ENCODE peak calls at places on chromosomes 2 and 18, in five cellular contexts. G is upper lobe of right lung, R is astrocyte, W is stomach, T is MCF 10A. C is an unnamed sample.

GRCh38 chr18:12691021-12691420 is 11.5 kb downstream of the CEP76 start:
- DNase-seq in G (no peak), R (no peak), W (no peak), T (no peak), C (no peak)

GRCh38 chr18:48613589-48613988 is 74.8 kb downstream of the CTIF start:
- DNase-seq in G (no peak), R (no peak), W (no peak), T (no peak), C (no peak)

GRCh38 chr2:43376523-43377198 is 150.3 kb upstream of the ZFP36L2 start:
- DNase-seq in G (no peak), R (no peak), W (no peak), T (no peak), C (no peak)

GRCh38 chr18:48539406-48540328 is 836 bp downstream of the CTIF start:
- DNase-seq in G (peak), R (peak), W (peak), T (peak), C (peak)

GRCh38 chr18:9516437-9517064 is 41.2 kb downstream of the RALBP1 start:
- DNase-seq in G (no peak), R (peak), W (no peak), T (peak), C (no peak)

GRCh38 chr2:70523996-70524965 is 29.3 kb downstream of the TGFA start:
- DNase-seq in G (peak), R (peak), W (peak), T (peak), C (no peak)

GRCh38 chr2:191618046-191618788 is 59.7 kb upstream of the NABP1 start:
- DNase-seq in G (no peak), R (no peak), W (no peak), T (no peak), C (no peak)

GRCh38 chr2:20141056-20141762 is 83.7 kb downstream of the SDC1 start:
- DNase-seq in G (peak), R (peak), W (peak), T (peak), C (no peak)

GRCh38 chr2:18825856-18826255 is 236.5 kb upstream of the NT5C1B start:
- DNase-seq in G (no peak), R (no peak), W (no peak), T (no peak), C (no peak)

GRCh38 chr18:58113337-58113736 is 69.3 kb downstream of the NEDD4L start:
- DNase-seq in G (no peak), R (no peak), W (no peak), T (no peak), C (no peak)

GRCh38 chr18:29145993-29146539 is 969.1 kb upstream of the CDH2 start:
- DNase-seq in G (no peak), R (no peak), W (no peak), T (no peak), C (no peak)

GRCh38 chr2:218882463-218882821 is 1.8 kb downstream of the WNT10A start:
- DNase-seq in G (no peak), R (no peak), W (no peak), T (no peak), C (no peak)

GRCh38 chr2:30511122-30512083 is 64.4 kb downstream of the LCLAT1 start:
- DNase-seq in G (no peak), R (peak), W (no peak), T (peak), C (no peak)

GRCh38 chr2:186569906-186570305 is 19.9 kb upstream of the ITGAV start:
- DNase-seq in G (no peak), R (peak), W (no peak), T (no peak), C (no peak)

GRCh38 chr2:149422337-149422990 is 92.1 kb downstream of the LYPD6 start:
- DNase-seq in G (no peak), R (peak), W (no peak), T (peak), C (no peak)

GRCh38 chr18:8705941-8706544 is 687 bp downstream of the MTCL1 start:
- DNase-seq in G (peak), R (no peak), W (no peak), T (no peak), C (peak)

GRCh38 chr2:20635698-20636584 is 15.0 kb downstream of the HS1BP3 start:
- DNase-seq in G (peak), R (no peak), W (peak), T (peak), C (peak)

GRCh38 chr2:24491626-24492282 is 700 bp downstream of the NCOA1 start:
- DNase-seq in G (peak), R (peak), W (peak), T (no peak), C (peak)

GRCh38 chr2:24489465-24489864 is 1.6 kb upstream of the NCOA1 start:
- DNase-seq in G (no peak), R (no peak), W (no peak), T (no peak), C (no peak)

GRCh38 chr2:24489942-24490673 is 946 bp upstream of the NCOA1 start:
- DNase-seq in G (no peak), R (peak), W (no peak), T (peak), C (no peak)

GRCh38 chr2:24492283-24493272 is 1.5 kb downstream of the NCOA1 start:
- DNase-seq in G (no peak), R (peak), W (no peak), T (no peak), C (no peak)

GRCh38 chr2:24490674-24491625 is at the start of gene NCOA1:
- DNase-seq in G (peak), R (peak), W (peak), T (peak), C (peak)
- TF ChIP-seq CTCF in G (no peak), R (no peak), W (no peak), T (no peak), C (peak)

GRCh38 chr2:237165405-237166276 is 80.0 kb downstream of the COPS8 start:
- DNase-seq in G (no peak), R (no peak), W (no peak), T (peak), C (no peak)
- TF ChIP-seq CTCF in G (peak), R (peak), W (peak), T (peak), C (peak)

DNA sequence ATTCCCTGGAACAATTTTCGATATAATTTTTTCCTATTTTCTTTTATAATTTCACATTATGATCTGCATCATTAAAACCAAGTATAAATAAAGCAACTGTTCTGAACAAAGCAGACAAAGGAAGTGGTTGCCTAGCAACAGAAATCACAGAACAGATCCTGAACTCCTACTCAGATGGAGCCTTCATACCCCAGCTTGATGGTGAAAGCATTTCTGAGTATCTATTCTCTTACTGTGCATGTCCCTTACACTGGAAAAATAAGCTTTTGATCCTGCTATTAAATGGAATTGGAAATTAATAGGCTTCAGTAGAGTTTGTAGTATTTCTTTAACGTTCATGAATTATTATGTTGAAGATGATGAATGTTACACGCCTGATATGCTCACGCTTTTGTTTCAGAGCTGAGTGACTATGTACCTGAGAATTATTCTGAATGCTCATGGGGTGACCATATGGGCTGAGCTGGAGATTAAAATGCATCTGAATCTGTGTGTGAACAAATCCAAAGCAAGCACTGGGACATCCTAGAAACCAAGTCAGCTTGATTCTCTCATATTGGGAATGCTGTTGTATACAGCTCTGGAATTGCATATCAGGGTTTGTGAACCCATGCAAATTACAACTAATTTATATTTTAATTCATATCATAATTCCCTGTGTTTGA is 254.0 kb downstream of the KCNJ3 start:
- DNase-seq in G (no peak), R (no peak), W (no peak), T (no peak), C (no peak)
- TF ChIP-seq CTCF in G (no peak), R (no peak), W (no peak), T (no peak), C (no peak)

DNA sequence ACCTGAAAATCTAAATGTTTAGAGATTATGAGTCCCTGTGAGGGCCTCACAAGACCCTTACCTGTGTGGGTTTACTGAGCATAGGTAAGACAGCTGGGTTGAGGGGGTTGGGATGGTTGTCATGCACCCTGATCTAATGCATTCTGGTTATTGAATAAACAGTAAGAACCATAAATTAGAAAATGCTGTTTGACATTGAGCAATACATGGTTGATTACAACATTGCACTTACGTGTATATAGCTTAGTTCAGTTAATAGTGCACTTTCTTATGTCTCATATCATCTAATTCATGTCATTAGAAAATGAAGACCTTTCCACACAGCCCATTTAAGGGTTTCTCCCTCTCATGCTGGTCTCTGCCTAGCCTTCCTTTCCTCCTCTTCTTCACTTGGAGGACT is 253.5 kb upstream of the ATP5MC3 start:
- DNase-seq in G (no peak), R (no peak), W (no peak), T (peak), C (no peak)
- TF ChIP-seq CTCF in G (no peak), R (no peak), W (no peak), T (no peak), C (no peak)